ENCODE peak calls at places on chromosome 4, in nine cellular contexts. W, M, Z, U, A, C, H, R and D are unnamed samples.

GRCh38 chr4:48651869-48652447 is 128.1 kb downstream of the FRYL start:
- DNase-seq in U (no peak), M (peak), W (no peak), C (no peak), R (peak), Z (no peak), H (no peak), A (no peak), D (no peak)

GRCh38 chr4:88522702-88523324 is 763 bp downstream of the PYURF start:
- DNase-seq in H (no peak), W (peak), R (peak), M (peak), Z (peak), U (peak), C (peak), A (peak), D (peak)

GRCh38 chr4:101081695-101082369 is 265.5 kb downstream of the PPP3CA start:
- DNase-seq in A (no peak), Z (no peak), C (no peak), R (no peak), M (no peak), W (peak), H (no peak), U (no peak), D (no peak)

GRCh38 chr4:825969-826330 is at the start of gene CPLX1:
- DNase-seq in C (no peak), W (peak), R (no peak), H (no peak), Z (peak), A (no peak), U (no peak), M (no peak), D (no peak)

GRCh38 chr4:120156115-120156718 is 89.6 kb upstream of the MAD2L1 start:
- DNase-seq in Z (peak), H (no peak), R (peak), W (peak), A (no peak), C (peak), M (peak), U (no peak), D (peak)

GRCh38 chr4:125243835-125244397 is 70.8 kb upstream of the FAT4 start:
- DNase-seq in W (no peak), C (no peak), M (peak), A (no peak), R (peak), Z (no peak), U (no peak), H (no peak), D (peak)

GRCh38 chr4:55356991-55357461 is 11.0 kb downstream of the SRD5A3 start:
- DNase-seq in U (no peak), A (no peak), H (no peak), Z (no peak), C (no peak), R (peak), W (no peak), M (peak), D (peak)

GRCh38 chr4:127975121-127975770 is 10.0 kb downstream of the ABHD18 start:
- DNase-seq in W (no peak), H (no peak), U (no peak), Z (no peak), C (peak), R (peak), A (no peak), M (peak), D (no peak)

GRCh38 chr4:169050308-169050707 is 40.3 kb upstream of the CBR4 start:
- DNase-seq in M (no peak), R (no peak), U (no peak), Z (no peak), W (no peak), A (no peak), H (no peak), C (no peak), D (no peak)

GRCh38 chr4:163681208-163681821 is 186.8 kb downstream of the TMA16 start:
- DNase-seq in Z (peak), C (peak), M (peak), W (peak), U (no peak), A (no peak), H (no peak), R (peak), D (no peak)

GRCh38 chr4:87035881-87036509 is 101.2 kb downstream of the AFF1 start:
- DNase-seq in Z (no peak), W (no peak), A (no peak), C (no peak), R (no peak), H (no peak), M (no peak), U (no peak), D (no peak)

GRCh38 chr4:20254517-20255250 is 3.0 kb downstream of the SLIT2 start:
- DNase-seq in C (no peak), R (peak), H (peak), M (peak), A (no peak), Z (no peak), W (no peak), U (peak), D (no peak)

GRCh38 chr4:71440612-71441011 is 101.8 kb downstream of the SLC4A4 start:
- DNase-seq in U (no peak), C (no peak), M (no peak), H (no peak), R (no peak), A (no peak), Z (no peak), W (no peak), D (no peak)

GRCh38 chr4:15232725-15233597 is 194.9 kb upstream of the C1QTNF7 start:
- DNase-seq in U (no peak), R (peak), A (peak), Z (no peak), M (peak), W (no peak), C (no peak), H (no peak), D (peak)

GRCh38 chr4:77861500-77861899 is 1.1 kb upstream of the MRPL1 start:
- DNase-seq in Z (no peak), R (no peak), A (no peak), C (no peak), W (no peak), U (no peak), M (no peak), H (no peak), D (no peak)

GRCh38 chr4:133149932-133150642 is 993 bp downstream of the PCDH10 start:
- DNase-seq in M (no peak), W (no peak), H (peak), U (no peak), R (peak), Z (no peak), A (no peak), C (no peak), D (no peak)

GRCh38 chr4:98046665-98047064 is 96.6 kb downstream of the STPG2 start:
- DNase-seq in R (no peak), M (no peak), Z (no peak), C (no peak), A (no peak), U (no peak), W (no peak), H (no peak), D (no peak)

GRCh38 chr4:17721496-17722360 is 59.7 kb downstream of the FAM184B start:
- DNase-seq in W (peak), H (peak), C (no peak), Z (no peak), A (peak), M (peak), U (no peak), R (peak), D (no peak)

GRCh38 chr4:20299515-20299914 is 47.8 kb downstream of the SLIT2 start:
- DNase-seq in R (peak), W (no peak), A (no peak), U (no peak), M (peak), Z (peak), H (no peak), C (no peak), D (peak)

GRCh38 chr4:121143126-121143525 is 21.0 kb downstream of the TNIP3 start:
- DNase-seq in W (no peak), M (no peak), Z (no peak), U (no peak), R (no peak), C (no peak), A (no peak), H (no peak), D (no peak)

GRCh38 chr4:184664445-184665210 is 15.1 kb downstream of the PRIMPOL start:
- DNase-seq in A (no peak), M (peak), H (no peak), R (no peak), C (peak), U (no peak), Z (no peak), W (no peak), D (no peak)

GRCh38 chr4:21226637-21227538 is 526.6 kb downstream of the PACRGL start:
- DNase-seq in W (peak), R (no peak), A (no peak), M (no peak), H (no peak), Z (no peak), C (no peak), U (no peak), D (no peak)

GRCh38 chr4:150782921-150783320 is 201.0 kb downstream of the MAB21L2 start:
- DNase-seq in C (no peak), R (peak), H (no peak), M (no peak), Z (no peak), W (no peak), U (no peak), A (no peak), D (no peak)

GRCh38 chr4:67549123-67549522 is 3.8 kb upstream of the CENPC start:
- DNase-seq in W (no peak), U (no peak), Z (peak), A (no peak), R (no peak), C (peak), H (no peak), M (peak), D (peak)

GRCh38 chr4:105471566-105472176 is 2.2 kb downstream of the PPA2 start:
- DNase-seq in A (peak), H (peak), Z (peak), W (peak), U (no peak), M (peak), R (peak), C (peak), D (peak)

GRCh38 chr4:7858498-7858897 is 81.2 kb downstream of the AFAP1 start:
- DNase-seq in R (no peak), Z (no peak), A (no peak), C (no peak), M (no peak), W (no peak), U (no peak), H (no peak), D (no peak)

GRCh38 chr4:153074501-153075255 is 129.6 kb upstream of the TRIM2 start:
- DNase-seq in H (no peak), U (no peak), R (no peak), C (no peak), W (no peak), M (no peak), Z (no peak), A (no peak), D (no peak)

GRCh38 chr4:96352051-96352517 is 512.2 kb downstream of the PDHA2 start:
- DNase-seq in A (no peak), M (peak), W (no peak), R (peak), C (peak), H (no peak), U (no peak), Z (peak), D (peak)